ENCODE peak calls at places on chromosome 21, in eight cellular contexts. M, J, G, Q, D, A, I and L are unnamed samples.

GRCh38 chr21:38769253-38769780 is 36.4 kb upstream of the ETS2 start:
- DNase-seq in G (no peak), Q (no peak), M (no peak), A (no peak), I (no peak), D (no peak), J (no peak), L (no peak)

GRCh38 chr21:16541366-16541765 is 811.6 kb downstream of the USP25 start:
- DNase-seq in J (no peak), Q (no peak), M (no peak), A (no peak), I (no peak), G (no peak), D (no peak), L (no peak)

GRCh38 chr21:39852021-39852721 is 15.1 kb upstream of the PCP4 start:
- DNase-seq in A (no peak), M (no peak), G (no peak), I (no peak), D (no peak), Q (peak; percentile 9), J (no peak), L (no peak)

GRCh38 chr21:45883090-45883489 is 98.5 kb upstream of the COL6A1 start:
- DNase-seq in I (no peak), D (no peak), G (no peak), M (no peak), J (no peak), A (no peak), Q (no peak), L (no peak)

GRCh38 chr21:31531967-31532366 is 127.5 kb upstream of the SOD1 start:
- DNase-seq in G (no peak), D (no peak), Q (no peak), A (no peak), I (no peak), J (no peak), M (no peak), L (no peak)

GRCh38 chr21:44709426-44710293 is 1.7 kb downstream of the TSPEAR start:
- DNase-seq in A (peak; percentile 50), D (no peak), I (no peak), Q (no peak), M (no peak), J (no peak), G (no peak), L (no peak)

GRCh38 chr21:27507695-27508094 is 540.8 kb upstream of the ADAMTS5 start:
- DNase-seq in I (no peak), A (no peak), D (no peak), J (no peak), G (no peak), M (no peak), Q (no peak), L (no peak)

GRCh38 chr21:43712268-43712942 is 6.5 kb upstream of the PDXK start:
- DNase-seq in A (no peak), M (no peak), G (no peak), J (no peak), D (no peak), Q (peak; percentile 91), I (no peak), L (no peak)

GRCh38 chr21:46060596-46061061 is 37.3 kb upstream of the COL6A2 start:
- DNase-seq in G (no peak), I (no peak), J (no peak), Q (no peak), D (no peak), M (no peak), A (no peak), L (no peak)

GRCh38 chr21:27703806-27704205 is 736.9 kb upstream of the ADAMTS5 start:
- DNase-seq in I (no peak), J (no peak), G (no peak), D (no peak), Q (no peak), M (no peak), A (no peak), L (no peak)

GRCh38 chr21:40143822-40144525 is 276.7 kb downstream of the PCP4 start:
- DNase-seq in M (peak; percentile 18), J (no peak), G (peak; percentile 21), I (no peak), D (peak; percentile 55), A (peak; percentile 70), Q (peak; percentile 57), L (peak; percentile 24)

GRCh38 chr21:35511298-35512162 is 462.4 kb upstream of the RUNX1 start:
- DNase-seq in I (no peak), A (no peak), D (no peak), M (no peak), J (no peak), Q (no peak), G (no peak), L (no peak)

GRCh38 chr21:36381841-36382589 is 3.2 kb upstream of the CHAF1B start:
- DNase-seq in G (no peak), Q (no peak), I (no peak), M (no peak), A (no peak), D (no peak), J (no peak), L (no peak)

GRCh38 chr21:45895778-45896370 is 85.7 kb upstream of the COL6A1 start:
- DNase-seq in Q (no peak), I (no peak), D (no peak), J (no peak), M (no peak), G (no peak), A (no peak), L (no peak)

GRCh38 chr21:36425286-36425685 is 40.1 kb downstream of the CHAF1B start:
- DNase-seq in I (no peak), M (no peak), D (no peak), J (no peak), Q (no peak), A (no peak), G (no peak), L (no peak)